ENCODE peak calls at places on chromosomes 12 and 14, in seven cellular contexts. J is IMR-90, U is mesenchymal stem cell, R is H9, F is neuronal stem cell, S is mesendoderm, B is H1. M is an unnamed sample.
A peak's percentile ranks its signal among the peaks of the same experiment; 100 is the strongest.

GRCh38 chr14:23306412-23307145 is at the start of gene BCL2L2:
- DNase-seq in J (peak; percentile 84), U (peak; percentile 95), R (peak; percentile 96), F (peak; percentile 86), S (peak; percentile 97), B (peak; percentile 70), M (peak; percentile 81)

GRCh38 chr14:77059276-77059934 is 30.9 kb upstream of the IRF2BPL start:
- DNase-seq in J (peak; percentile 91), U (peak; percentile 95), R (peak; percentile 86), F (no peak), S (peak; percentile 93), B (no peak), M (peak; percentile 75)

GRCh38 chr12:119328111-119328510 is 6.4 kb upstream of the CCDC60 start:
- DNase-seq in J (no peak), U (no peak), R (peak; percentile 82), F (no peak), S (peak; percentile 72), B (no peak), M (peak; percentile 37)

GRCh38 chr12:106724934-106725333 is 49.5 kb upstream of the RIC8B start:
- DNase-seq in J (no peak), U (no peak), R (no peak), F (no peak), S (no peak), B (no peak), M (no peak)

GRCh38 chr14:91288876-91289275 is 44.4 kb upstream of the GPR68 start:
- DNase-seq in J (no peak), U (no peak), R (no peak), F (no peak), S (no peak), B (no peak), M (no peak)

GRCh38 chr12:25456474-25456873 is 96.6 kb downstream of the LMNTD1 start:
- DNase-seq in J (no peak), U (no peak), R (no peak), F (no peak), S (no peak), B (no peak), M (no peak)

GRCh38 chr12:51185171-51185717 is 12.3 kb upstream of the TFCP2 start:
- DNase-seq in J (no peak), U (no peak), R (no peak), F (no peak), S (no peak), B (no peak), M (no peak)

GRCh38 chr12:118981285-118982201 is at the start of gene SRRM4:
- DNase-seq in J (no peak), U (no peak), R (peak; percentile 95), F (peak; percentile 92), S (peak; percentile 94), B (peak; percentile 73), M (no peak)

GRCh38 chr12:107650977-107651376 is 34.6 kb upstream of the PWP1 start:
- DNase-seq in J (no peak), U (no peak), R (no peak), F (no peak), S (no peak), B (no peak), M (no peak)

GRCh38 chr14:52706286-52706685 is 714 bp upstream of the PSMC6 start:
- DNase-seq in J (peak; percentile 10), U (peak; percentile 64), R (no peak), F (no peak), S (no peak), B (no peak), M (no peak)

GRCh38 chr14:50067723-50068495 is 48.5 kb downstream of the VCPKMT start:
- DNase-seq in J (peak; percentile 81), U (no peak), R (no peak), F (no peak), S (peak; percentile 22), B (no peak), M (no peak)

GRCh38 chr14:43898709-43899108 is 608.4 kb downstream of the FSCB start:
- DNase-seq in J (no peak), U (no peak), R (no peak), F (no peak), S (peak; percentile 25), B (no peak), M (no peak)

GRCh38 chr14:89861630-89862029 is 92.9 kb downstream of the EFCAB11 start:
- DNase-seq in J (no peak), U (no peak), R (no peak), F (no peak), S (no peak), B (no peak), M (no peak)
- H3K4ac ChIP-seq in J (no peak overlapping the region), U (no peak overlapping the region), R (no peak overlapping the region), F (no peak overlapping the region), S (no peak overlapping the region), B (no peak overlapping the region), M (no peak overlapping the region)

GRCh38 chr12:31865023-31865422 is 94.2 kb upstream of the RESF1 start:
- DNase-seq in J (no peak), U (no peak), R (no peak), F (no peak), S (no peak), B (no peak), M (no peak)
- H3K4ac ChIP-seq in J (no peak overlapping the region), U (no peak overlapping the region), R (no peak overlapping the region), F (no peak overlapping the region), S (no peak overlapping the region), B (no peak overlapping the region), M (no peak overlapping the region)

DNA sequence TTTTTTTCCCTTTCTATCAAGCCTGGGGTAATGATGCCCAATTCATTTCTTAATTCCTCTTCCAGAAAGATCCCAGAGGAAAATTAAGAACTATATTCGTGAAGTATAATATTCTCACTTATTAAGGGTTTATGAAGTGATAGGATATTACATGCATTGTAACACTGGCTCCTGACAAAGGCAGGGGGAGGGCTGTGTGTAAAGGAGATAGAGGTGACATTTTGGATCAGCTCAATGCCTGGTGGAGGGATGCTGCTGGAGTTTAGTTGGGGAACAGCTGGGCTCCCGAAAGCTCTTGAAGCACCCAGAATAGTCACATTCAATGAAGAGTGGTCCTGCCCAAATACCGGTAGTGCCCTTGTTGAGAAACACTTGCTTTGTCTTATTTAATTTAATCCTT is 774 bp downstream of the SERPINA11 start:
- DNase-seq in J (no peak), U (no peak), R (no peak), F (no peak), S (no peak), B (no peak), M (no peak)
- H3K4ac ChIP-seq in J (no peak overlapping the region), U (no peak overlapping the region), R (no peak overlapping the region), F (no peak overlapping the region), S (no peak overlapping the region), B (no peak overlapping the region), M (no peak overlapping the region)

GRCh38 chr12:12491634-12492033 is 71.0 kb downstream of the DUSP16 start:
- DNase-seq in J (no peak), U (no peak), R (no peak), F (no peak), S (peak; percentile 18), B (no peak), M (no peak)
- H3K4ac ChIP-seq in J (no peak overlapping the region), U (no peak overlapping the region), R (no peak overlapping the region), F (no peak overlapping the region), S (no peak overlapping the region), B (no peak overlapping the region), M (no peak overlapping the region)

GRCh38 chr12:21475552-21475951 is 25.9 kb downstream of the RECQL start:
- DNase-seq in J (no peak), U (no peak), R (no peak), F (no peak), S (no peak), B (no peak), M (no peak)
- H3K4ac ChIP-seq in J (no peak overlapping the region), U (no peak overlapping the region), R (no peak overlapping the region), F (no peak overlapping the region), S (no peak overlapping the region), B (no peak overlapping the region), M (no peak overlapping the region)

DNA sequence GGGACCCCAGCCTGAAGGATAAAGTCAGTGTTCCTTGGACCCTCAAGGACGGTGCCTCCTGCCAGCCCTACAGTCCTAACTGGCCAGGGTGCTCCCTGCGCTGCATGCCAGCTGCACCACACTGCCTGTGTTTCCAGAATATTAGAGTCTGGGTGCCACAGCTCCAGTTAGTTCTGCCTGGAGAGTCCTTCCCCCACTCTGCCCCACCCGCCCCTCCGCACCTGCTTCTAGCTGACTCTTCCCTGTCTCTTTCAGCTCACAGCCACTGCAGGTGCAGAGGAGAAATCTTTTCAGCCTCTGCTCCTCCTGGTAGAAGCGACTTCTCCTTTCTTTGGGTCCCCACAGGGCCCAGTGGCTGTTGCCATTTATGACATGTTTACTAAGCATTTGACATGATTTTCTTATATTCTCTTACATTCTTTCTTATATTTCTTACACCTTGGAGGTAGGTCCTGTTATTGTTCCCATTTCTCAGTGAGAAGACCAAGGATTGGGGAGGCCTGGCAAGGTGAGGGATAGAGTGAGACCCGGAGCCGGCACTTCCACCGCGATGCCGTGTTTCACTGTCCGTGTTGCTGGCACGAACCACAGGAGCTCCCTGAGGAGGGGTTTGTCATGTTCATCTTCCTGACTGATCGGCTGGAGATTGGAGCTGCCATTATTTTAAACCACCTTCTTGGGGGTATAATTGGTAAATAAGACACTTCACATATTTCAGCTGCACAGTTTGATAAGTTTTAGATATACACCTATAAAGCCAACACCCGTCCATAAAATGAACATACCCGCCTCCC is 29.4 kb downstream of the SYNE3 start:
- DNase-seq in J (no peak), U (no peak), R (no peak), F (no peak), S (no peak), B (no peak), M (no peak)
- H3K4ac ChIP-seq in J (no peak overlapping the region), U (no peak overlapping the region), R (no peak overlapping the region), F (no peak overlapping the region), S (no peak overlapping the region), B (no peak overlapping the region), M (no peak overlapping the region)

DNA sequence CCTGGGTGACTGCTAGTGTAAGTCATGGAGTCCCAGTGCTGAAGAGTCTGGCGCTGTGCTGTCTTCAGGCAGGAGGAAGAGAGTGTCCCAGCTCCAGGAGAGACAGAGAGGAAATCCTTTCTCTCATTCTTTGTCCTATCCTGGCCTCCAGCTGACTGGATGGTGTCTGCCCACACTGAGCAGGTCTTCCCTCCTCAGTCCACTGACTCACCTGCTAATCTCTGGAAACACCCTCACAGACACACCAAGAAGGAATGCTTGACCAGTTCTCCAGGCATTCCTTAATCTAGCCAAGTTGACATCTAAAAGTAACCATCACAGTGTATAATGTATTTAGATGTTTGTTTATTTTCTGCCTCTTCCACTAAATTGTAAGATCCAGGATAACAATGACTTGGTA is 53.9 kb downstream of the EMP1 start:
- DNase-seq in J (peak; percentile 84), U (no peak), R (no peak), F (no peak), S (no peak), B (no peak), M (peak; percentile 75)
- H3K4ac ChIP-seq in J (peak overlapping the region; percentile 77), U (no peak overlapping the region), R (no peak overlapping the region), F (no peak overlapping the region), S (no peak overlapping the region), B (no peak overlapping the region), M (no peak overlapping the region)

GRCh38 chr12:65889144-65889880 is 65.0 kb downstream of the HMGA2 start:
- DNase-seq in J (no peak), U (no peak), R (no peak), F (no peak), S (no peak), B (no peak), M (peak; percentile 66)
- H3K4ac ChIP-seq in J (peak overlapping the region; percentile 0), U (no peak overlapping the region), R (no peak overlapping the region), F (no peak overlapping the region), S (no peak overlapping the region), B (no peak overlapping the region), M (no peak overlapping the region)

M was measured in trophoblast cell.